ENCODE peak calls at places on chromosomes 12 and 14, in six cellular contexts. B, E, I, O, N and J are unnamed samples.

GRCh38 chr12:48979602-48980388 is 1.7 kb downstream of the WNT1 start:
- DNase-seq in N (no peak), I (no peak), E (no peak), B (no peak), O (no peak), J (no peak)

GRCh38 chr14:61475316-61475715 is 153.9 kb downstream of the PRKCH start:
- DNase-seq in O (peak), E (no peak), I (no peak), N (peak), B (peak), J (peak)

GRCh38 chr12:58814036-58814435 is 106.3 kb downstream of the LRIG3 start:
- DNase-seq in N (no peak), B (no peak), E (no peak), O (no peak), I (no peak), J (no peak)

GRCh38 chr12:67211494-67211893 is 57.7 kb upstream of the CAND1 start:
- DNase-seq in N (no peak), B (no peak), E (no peak), I (no peak), O (no peak), J (no peak)

GRCh38 chr12:48514728-48515127 is 10.7 kb upstream of the OR8S1 start:
- DNase-seq in B (no peak), N (no peak), O (no peak), E (no peak), I (no peak), J (no peak)

GRCh38 chr14:77097006-77097688 is 911 bp upstream of the CIPC start:
- DNase-seq in E (no peak), O (peak), B (no peak), N (no peak), I (no peak), J (peak)

GRCh38 chr12:125033296-125033695 is 31.9 kb upstream of the AACS start:
- DNase-seq in E (no peak), O (no peak), I (no peak), B (no peak), N (no peak), J (no peak)

GRCh38 chr12:3416159-3416558 is 74.8 kb upstream of the PRMT8 start:
- DNase-seq in B (no peak), E (no peak), I (no peak), O (no peak), N (no peak), J (no peak)

GRCh38 chr12:91423336-91424050 is 240.9 kb upstream of the DCN start:
- DNase-seq in I (no peak), N (no peak), E (no peak), B (no peak), O (no peak), J (peak)

GRCh38 chr12:88237954-88238353 is 95.8 kb downstream of the TMTC3 start:
- DNase-seq in E (no peak), N (peak), B (no peak), O (no peak), I (no peak), J (no peak)

GRCh38 chr12:31245822-31246469 is 80.0 kb downstream of the SINHCAF start:
- DNase-seq in O (peak), E (no peak), I (no peak), B (peak), N (no peak), J (no peak)

GRCh38 chr14:85619866-85620265 is 89.9 kb downstream of the FLRT2 start:
- DNase-seq in E (no peak), B (no peak), O (no peak), N (no peak), I (no peak), J (no peak)

GRCh38 chr12:133203344-133204263 is 22.3 kb downstream of the ZNF268 start:
- DNase-seq in O (no peak), I (no peak), N (no peak), E (no peak), B (no peak), J (no peak)

GRCh38 chr12:131825146-131825892 is 2.9 kb upstream of the MMP17 start:
- DNase-seq in E (no peak), B (no peak), O (no peak), I (no peak), N (no peak), J (no peak)

GRCh38 chr14:89540830-89541470 is 123.9 kb upstream of the FOXN3 start:
- DNase-seq in B (no peak), O (no peak), I (no peak), N (no peak), E (no peak), J (no peak)

GRCh38 chr12:1972856-1973317 is 31.4 kb downstream of the DCP1B start:
- DNase-seq in O (no peak), B (no peak), I (no peak), E (no peak), N (no peak), J (no peak)

GRCh38 chr12:65524666-65525065 is 246.2 kb downstream of the MSRB3 start:
- DNase-seq in N (no peak), B (no peak), I (no peak), E (no peak), O (no peak), J (peak)

GRCh38 chr14:37595809-37596595 is 573 bp downstream of the TTC6 start:
- DNase-seq in N (peak), I (no peak), O (peak), E (no peak), B (peak), J (no peak)

GRCh38 chr14:68612049-68612448 is 180.8 kb downstream of the ZFP36L1 start:
- DNase-seq in B (no peak), I (no peak), O (no peak), N (no peak), E (no peak), J (no peak)

GRCh38 chr12:21773263-21773741 is 1.2 kb downstream of the KCNJ8 start:
- DNase-seq in B (peak), I (peak), N (peak), O (no peak), E (peak), J (no peak)

GRCh38 chr12:101436146-101436545 is 28.6 kb upstream of the ARL1 start:
- DNase-seq in O (no peak), E (no peak), N (no peak), I (no peak), B (no peak), J (peak)

GRCh38 chr14:31029016-31029970 is 3.1 kb upstream of the STRN3 start:
- DNase-seq in B (no peak), O (no peak), E (no peak), N (no peak), I (no peak), J (no peak)

GRCh38 chr14:78606111-78606510 is 435.9 kb downstream of the NRXN3 start:
- DNase-seq in N (no peak), B (no peak), I (no peak), O (no peak), E (no peak), J (no peak)

GRCh38 chr12:22978962-22979361 is 354.0 kb downstream of the ETNK1 start:
- DNase-seq in I (no peak), O (no peak), E (peak), B (no peak), N (no peak), J (no peak)

GRCh38 chr12:60398547-60398946 is 802.7 kb downstream of the SLC16A7 start:
- DNase-seq in E (no peak), B (no peak), O (no peak), I (no peak), N (no peak), J (no peak)

GRCh38 chr12:18468521-18469075 is 207.3 kb downstream of the PIK3C2G start:
- DNase-seq in N (no peak), I (no peak), B (no peak), O (no peak), E (no peak), J (no peak)

GRCh38 chr14:69637503-69638030 is 26.2 kb downstream of the SUSD6 start:
- DNase-seq in O (peak), B (peak), N (no peak), E (peak), I (no peak), J (no peak)

GRCh38 chr14:104287301-104288009 is 149.1 kb downstream of the KIF26A start:
- DNase-seq in B (no peak), O (no peak), I (no peak), N (no peak), E (no peak), J (no peak)

GRCh38 chr14:22230517-22230916 is 358.5 kb downstream of the DAD1 start:
- DNase-seq in N (no peak), B (no peak), I (no peak), E (no peak), O (no peak), J (no peak)

GRCh38 chr14:22227084-22227483 is 361.9 kb downstream of the DAD1 start:
- DNase-seq in B (no peak), O (no peak), I (no peak), E (no peak), N (no peak), J (no peak)

GRCh38 chr14:22231022-22231421 is 358.0 kb downstream of the DAD1 start:
- DNase-seq in B (no peak), E (no peak), I (no peak), N (no peak), O (no peak), J (no peak)

GRCh38 chr14:22225526-22226133 is 363.4 kb downstream of the DAD1 start:
- DNase-seq in B (no peak), O (no peak), I (no peak), E (no peak), N (no peak), J (no peak)

DNA sequence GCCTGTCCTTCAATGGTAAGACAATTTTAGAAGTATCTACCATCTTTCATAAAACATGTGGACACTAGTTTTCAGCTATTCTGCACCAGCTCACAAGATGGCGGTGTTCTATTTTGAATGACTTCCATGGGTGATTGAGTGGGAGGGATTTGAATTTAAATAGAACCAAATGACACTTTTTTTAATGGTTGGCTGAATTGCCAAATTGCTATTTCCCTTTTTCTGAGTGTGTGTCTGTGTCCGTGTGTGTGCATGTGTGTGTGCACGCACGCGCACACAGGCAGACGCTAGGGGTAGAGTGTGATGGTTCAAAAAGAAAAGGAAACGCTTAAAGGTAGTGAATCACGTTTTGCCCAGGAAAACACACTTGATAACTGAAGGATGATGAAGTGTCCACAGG is 362.6 kb downstream of the DAD1 start:
- DNase-seq in O (no peak), B (no peak), E (no peak), N (no peak), I (no peak), J (peak)
- TF ChIP-seq JUND in O (no peak), B (no peak), E (no peak), N (no peak), I (no peak), J (no peak)

GRCh38 chr12:62907561-62907960 is 27.4 kb downstream of the PPM1H start:
- DNase-seq in N (no peak), E (no peak), I (no peak), B (no peak), O (no peak), J (no peak)

GRCh38 chr12:62907067-62907466 is 27.9 kb downstream of the PPM1H start:
- DNase-seq in E (no peak), B (no peak), O (no peak), N (no peak), I (no peak), J (no peak)

GRCh38 chr12:62900686-62901272 is 34.2 kb downstream of the PPM1H start:
- DNase-seq in B (no peak), I (no peak), N (no peak), O (peak), E (no peak), J (no peak)

GRCh38 chr12:62899568-62900390 is 35.2 kb downstream of the PPM1H start:
- DNase-seq in E (no peak), N (no peak), O (peak), I (no peak), B (no peak), J (no peak)

GRCh38 chr12:62903151-62903550 is 31.8 kb downstream of the PPM1H start:
- DNase-seq in O (no peak), I (no peak), N (no peak), B (no peak), E (no peak), J (no peak)
- TF ChIP-seq JUND in O (no peak), I (no peak), N (no peak), B (no peak), E (no peak), J (no peak)

GRCh38 chr12:129185855-129186254 is 332.6 kb downstream of the GLT1D1 start:
- DNase-seq in I (no peak), O (no peak), B (no peak), E (no peak), N (no peak), J (no peak)

GRCh38 chr12:129186952-129187351 is 333.7 kb downstream of the GLT1D1 start:
- DNase-seq in O (no peak), E (peak), N (no peak), B (no peak), I (no peak), J (no peak)

GRCh38 chr12:129179941-129180340 is 326.7 kb downstream of the GLT1D1 start:
- DNase-seq in N (no peak), O (no peak), I (no peak), B (no peak), E (no peak), J (no peak)

GRCh38 chr12:129184066-129184695 is 330.9 kb downstream of the GLT1D1 start:
- DNase-seq in O (no peak), N (no peak), I (no peak), B (no peak), E (no peak), J (no peak)
- TF ChIP-seq JUND in O (no peak), N (no peak), I (no peak), B (no peak), E (no peak), J (no peak)

DNA sequence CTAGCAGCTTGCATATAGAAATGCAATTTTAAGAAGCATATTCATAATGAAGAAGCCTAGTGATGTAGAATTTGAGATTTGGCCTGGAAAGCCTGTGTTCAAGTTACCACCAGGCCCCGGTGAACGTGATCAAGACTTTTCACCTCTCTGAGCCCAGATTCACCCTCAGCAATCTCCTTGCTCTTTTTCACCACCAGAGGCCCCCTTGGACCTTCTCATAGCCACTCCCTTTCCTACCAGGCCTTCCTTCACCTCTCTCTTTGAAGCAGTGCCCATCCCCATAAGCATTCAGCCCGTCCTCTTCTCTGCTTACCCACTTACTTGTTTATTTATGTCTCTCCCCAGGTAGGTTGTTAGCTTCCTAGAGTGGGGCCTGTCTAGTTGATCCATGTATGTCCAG is 1280.9 kb downstream of the AACS start:
- DNase-seq in O (no peak), B (no peak), N (no peak), E (peak), I (no peak), J (no peak)
- TF ChIP-seq JUND in O (no peak), B (no peak), N (no peak), E (no peak), I (no peak), J (no peak)

GRCh38 chr12:52343550-52343949 is 22.4 kb upstream of the KRT83 start:
- DNase-seq in I (no peak), E (no peak), N (no peak), B (no peak), O (no peak), J (no peak)
- TF ChIP-seq JUND in I (no peak), E (no peak), N (no peak), B (no peak), O (no peak), J (no peak)

DNA sequence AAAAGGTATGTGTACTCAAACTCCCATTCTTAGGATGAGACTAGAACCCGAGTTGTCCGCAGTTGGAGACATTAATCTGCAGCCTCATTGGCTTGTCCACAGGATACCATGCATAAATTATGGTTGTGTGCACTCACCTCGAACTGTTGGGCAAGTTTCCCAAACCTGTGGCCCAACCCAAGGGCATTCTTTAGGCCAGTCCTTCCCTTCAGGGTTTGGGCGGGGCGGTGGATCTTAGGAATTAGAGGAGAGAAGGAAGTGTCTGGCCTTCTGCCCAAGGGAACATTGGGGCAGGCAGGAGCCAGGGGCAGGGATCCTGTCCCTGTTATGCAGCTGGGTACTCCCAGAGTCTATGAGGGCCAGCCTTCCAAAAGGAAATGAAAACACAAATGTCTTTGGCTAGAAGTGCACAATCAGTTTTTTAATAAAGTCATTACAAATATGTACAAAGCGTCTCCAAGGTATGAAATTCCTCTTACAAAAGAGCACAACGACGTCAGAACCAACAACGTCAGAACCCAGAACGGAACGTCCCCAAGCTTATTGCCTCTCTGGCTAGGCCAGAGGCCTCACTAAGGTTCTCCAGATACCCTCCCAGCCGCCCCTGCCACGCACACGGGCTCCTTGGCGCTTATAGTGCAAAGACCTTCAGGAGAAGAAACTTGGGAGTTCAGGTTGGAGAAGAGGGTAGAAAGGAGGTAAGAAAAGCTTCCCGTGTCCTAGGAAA is 25.3 kb downstream of the HRK start:
- DNase-seq in B (no peak), I (no peak), N (no peak), E (no peak), O (no peak), J (no peak)
- TF ChIP-seq JUND in B (no peak), I (no peak), N (no peak), E (no peak), O (no peak), J (no peak)

GRCh38 chr12:111271674-111272418 is 97.0 kb downstream of the PHETA1 start:
- DNase-seq in E (no peak), I (no peak), N (peak), B (no peak), O (no peak), J (no peak)
- TF ChIP-seq JUND in E (no peak), I (no peak), N (no peak), B (no peak), O (no peak), J (no peak)

DNA sequence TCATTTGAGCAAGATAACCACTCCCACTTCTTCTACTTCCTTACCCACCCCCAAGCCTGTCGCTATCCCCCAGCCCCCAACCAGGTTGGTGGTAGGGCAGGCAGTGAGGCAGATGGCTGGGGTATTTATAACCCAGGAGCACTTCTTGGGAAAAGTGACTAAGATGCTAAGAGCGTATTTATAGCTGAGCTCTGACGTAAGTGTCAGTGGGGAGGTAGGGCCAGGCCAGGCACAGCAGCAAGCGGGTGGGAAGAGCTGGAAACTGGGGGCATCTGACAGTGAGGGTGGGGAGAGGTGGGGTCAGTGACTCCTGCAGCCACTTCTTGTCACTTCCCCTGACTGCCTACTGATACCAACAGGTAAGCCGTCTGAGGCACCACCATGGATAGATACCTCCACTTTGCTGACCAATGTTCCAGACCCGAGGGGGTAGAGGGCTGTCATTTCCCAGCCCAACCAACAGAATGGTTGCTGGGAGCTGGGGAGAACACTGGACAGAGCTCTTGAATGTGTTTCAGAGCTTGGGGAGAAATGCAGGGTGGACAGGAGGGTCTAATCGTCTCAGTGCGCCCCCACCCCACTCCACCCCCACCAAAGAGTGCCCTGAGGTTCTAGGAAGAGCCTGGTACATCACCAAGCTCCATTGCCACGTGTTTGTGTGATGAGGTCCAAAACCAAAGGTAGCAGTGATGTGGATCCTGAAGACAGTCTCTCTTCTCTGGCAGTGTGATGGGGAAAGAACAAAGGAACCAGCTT is 2.7 kb upstream of the INHBE start:
- DNase-seq in E (no peak), B (no peak), N (no peak), O (no peak), I (no peak), J (no peak)
- TF ChIP-seq JUND in E (no peak), B (no peak), N (no peak), O (no peak), I (no peak), J (no peak)